ENCODE peak calls at places on chromosomes 11 and 22, in eight cellular contexts. V is A549, O is stomach, H is transverse colon, L is spleen, J is ovary, Z is esophagus muscularis mucosa, A is heart left ventricle. D is an unnamed sample.

GRCh38 chr11:45405916-45406670 is 120.0 kb upstream of the SYT13 start:
- DNase-seq in V (no peak), O (peak), H (no peak), L (no peak), J (no peak), Z (no peak), A (no peak), D (no peak)

GRCh38 chr11:22130462-22131053 is 62.3 kb upstream of the ANO5 start:
- DNase-seq in V (no peak), O (no peak), H (no peak), L (no peak), J (no peak), Z (no peak), A (no peak), D (no peak)

GRCh38 chr22:45742866-45743450 is 71.3 kb downstream of the ATXN10 start:
- DNase-seq in V (no peak), O (peak), H (no peak), L (no peak), J (no peak), Z (no peak), A (no peak), D (peak)

GRCh38 chr11:46391186-46391577 is 394 bp downstream of the CHRM4 start:
- DNase-seq in V (no peak), O (no peak), H (no peak), L (no peak), J (no peak), Z (no peak), A (no peak), D (no peak)

GRCh38 chr11:46380340-46381045 is 976 bp upstream of the MDK start:
- DNase-seq in V (no peak), O (peak), H (peak), L (peak), J (peak), Z (peak), A (peak), D (peak)

GRCh38 chr11:86374586-86374985 is at the start of gene CCDC81:
- DNase-seq in V (no peak), O (no peak), H (no peak), L (no peak), J (peak), Z (no peak), A (no peak), D (no peak)

GRCh38 chr22:31139866-31140716 is at the start of gene PLA2G3:
- DNase-seq in V (no peak), O (peak), H (no peak), L (no peak), J (no peak), Z (no peak), A (no peak), D (no peak)

GRCh38 chr11:40293655-40294342 is 1165.7 kb downstream of the LRRC4C start:
- DNase-seq in V (peak), O (peak), H (peak), L (no peak), J (peak), Z (no peak), A (peak), D (peak)

GRCh38 chr11:45803981-45804805 is 756 bp upstream of the SLC35C1 start:
- DNase-seq in V (peak), O (peak), H (peak), L (peak), J (peak), Z (no peak), A (peak), D (peak)

GRCh38 chr11:76269661-76270322 is 63.5 kb upstream of the WNT11 start:
- DNase-seq in V (no peak), O (no peak), H (no peak), L (no peak), J (no peak), Z (no peak), A (no peak), D (no peak)

GRCh38 chr11:72227316-72228228 is 3.0 kb downstream of the INPPL1 start:
- DNase-seq in V (no peak), O (peak), H (no peak), L (peak), J (peak), Z (no peak), A (no peak), D (no peak)

GRCh38 chr22:45896153-45896951 is 80.6 kb downstream of the WNT7B start:
- DNase-seq in V (no peak), O (no peak), H (no peak), L (no peak), J (no peak), Z (no peak), A (peak), D (peak)

GRCh38 chr11:71452354-71453020 is 516 bp upstream of the NADSYN1 start:
- DNase-seq in V (no peak), O (peak), H (peak), L (peak), J (peak), Z (no peak), A (peak), D (peak)

GRCh38 chr11:86931965-86932332 is 23.2 kb downstream of the FZD4 start:
- DNase-seq in V (peak), O (no peak), H (no peak), L (no peak), J (no peak), Z (no peak), A (no peak), D (no peak)

GRCh38 chr22:35230839-35231584 is 26.3 kb upstream of the HMGXB4 start:
- DNase-seq in V (no peak), O (no peak), H (peak), L (no peak), J (no peak), Z (no peak), A (no peak), D (no peak)

GRCh38 chr22:28102413-28102812 is 183.4 kb upstream of the PITPNB start:
- DNase-seq in V (no peak), O (no peak), H (no peak), L (no peak), J (no peak), Z (peak), A (no peak), D (no peak)

GRCh38 chr11:75986966-75987365 is 172.0 kb downstream of the UVRAG start:
- DNase-seq in V (no peak), O (no peak), H (no peak), L (no peak), J (no peak), Z (no peak), A (no peak), D (no peak)

GRCh38 chr11:74232316-74232950 is 61.3 kb downstream of the PPME1 start:
- DNase-seq in V (no peak), O (no peak), H (no peak), L (no peak), J (no peak), Z (no peak), A (no peak), D (no peak)

GRCh38 chr11:84249344-84250135 is 963.4 kb upstream of the CCDC90B start:
- DNase-seq in V (no peak), O (no peak), H (no peak), L (no peak), J (no peak), Z (no peak), A (no peak), D (no peak)

GRCh38 chr11:36774603-36775002 is 176.6 kb upstream of the RAG2 start:
- DNase-seq in V (no peak), O (no peak), H (no peak), L (no peak), J (no peak), Z (no peak), A (no peak), D (no peak)

GRCh38 chr11:925158-925495 is 543 bp upstream of the AP2A2 start:
- DNase-seq in V (no peak), O (no peak), H (peak), L (no peak), J (no peak), Z (no peak), A (peak), D (no peak)

GRCh38 chr11:923691-924405 is 1.8 kb upstream of the AP2A2 start:
- DNase-seq in V (no peak), O (no peak), H (no peak), L (no peak), J (no peak), Z (no peak), A (no peak), D (no peak)

GRCh38 chr11:924406-925157 is 1.1 kb upstream of the AP2A2 start:
- DNase-seq in V (no peak), O (no peak), H (no peak), L (no peak), J (peak), Z (no peak), A (no peak), D (no peak)

GRCh38 chr11:926341-926916 is 759 bp downstream of the AP2A2 start:
- DNase-seq in V (peak), O (no peak), H (peak), L (no peak), J (peak), Z (no peak), A (peak), D (no peak)

GRCh38 chr11:925496-926301 is at the start of gene AP2A2:
- DNase-seq in V (peak), O (peak), H (peak), L (peak), J (peak), Z (no peak), A (peak), D (peak)
- TF ChIP-seq POLR2A in V (peak), O (no peak), H (peak), L (peak), J (peak), Z (peak), A (peak), D (peak)

GRCh38 chr11:110249066-110249465 is 47.3 kb downstream of the RDX start:
- DNase-seq in V (no peak), O (no peak), H (no peak), L (no peak), J (no peak), Z (no peak), A (no peak), D (no peak)
- TF ChIP-seq CTCF in V (peak), O (no peak), H (no peak), L (no peak), J (no peak), Z (no peak), A (no peak), D (no peak)

GRCh38 chr11:9219115-9219514 is 46.0 kb downstream of the DENND5A start:
- DNase-seq in V (no peak), O (no peak), H (no peak), L (no peak), J (no peak), Z (no peak), A (no peak), D (no peak)
- H3K27ac ChIP-seq in V (peak), O (no peak), H (peak), L (no peak), J (no peak), Z (peak), A (peak), D (no peak)

DNA sequence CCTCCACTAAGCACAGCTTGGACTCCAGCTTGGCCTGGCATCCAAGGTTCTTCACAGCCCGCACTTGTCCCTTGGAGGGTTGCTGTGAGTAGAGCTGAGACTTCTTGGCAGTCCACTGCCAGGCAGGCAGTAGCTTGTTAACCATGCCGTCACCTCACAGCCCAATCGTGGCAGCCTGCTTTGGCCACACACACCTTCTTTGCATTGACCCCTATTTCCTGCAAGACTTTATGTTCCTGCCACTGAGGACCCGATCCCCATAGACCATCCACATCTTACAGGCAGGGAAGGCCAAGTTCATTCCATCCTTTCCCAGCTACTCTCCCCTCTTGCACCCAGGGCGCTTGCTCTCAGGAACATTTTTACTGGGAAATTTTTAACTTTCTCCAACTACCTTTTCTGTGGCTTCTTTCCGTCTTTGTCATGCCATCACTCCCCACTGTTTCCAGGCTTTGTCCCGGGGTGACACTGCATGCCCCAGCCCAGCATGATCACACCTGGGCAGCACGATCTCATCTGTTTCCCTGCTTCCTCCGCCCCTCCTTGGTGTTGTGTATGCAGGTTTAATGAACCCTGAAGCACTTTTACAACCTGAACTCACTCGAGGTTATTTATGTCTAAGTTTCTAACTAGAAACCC is 2.6 kb upstream of the PYGM start:
- DNase-seq in V (no peak), O (peak), H (no peak), L (peak), J (no peak), Z (no peak), A (no peak), D (peak)
- TF ChIP-seq POLR2A in V (no peak), O (no peak), H (no peak), L (no peak), J (no peak), Z (no peak), A (no peak), D (no peak)

GRCh38 chr22:29464581-29464980 is 15.4 kb upstream of the NEFH start:
- DNase-seq in V (no peak), O (no peak), H (no peak), L (no peak), J (no peak), Z (no peak), A (no peak), D (no peak)

GRCh38 chr22:29473001-29473400 is 7.0 kb upstream of the NEFH start:
- DNase-seq in V (no peak), O (no peak), H (no peak), L (no peak), J (no peak), Z (no peak), A (no peak), D (no peak)

GRCh38 chr22:29475550-29475949 is 4.5 kb upstream of the NEFH start:
- DNase-seq in V (no peak), O (no peak), H (no peak), L (peak), J (no peak), Z (no peak), A (no peak), D (no peak)

GRCh38 chr22:29469755-29470154 is 10.3 kb upstream of the NEFH start:
- DNase-seq in V (no peak), O (no peak), H (no peak), L (no peak), J (no peak), Z (no peak), A (no peak), D (no peak)

DNA sequence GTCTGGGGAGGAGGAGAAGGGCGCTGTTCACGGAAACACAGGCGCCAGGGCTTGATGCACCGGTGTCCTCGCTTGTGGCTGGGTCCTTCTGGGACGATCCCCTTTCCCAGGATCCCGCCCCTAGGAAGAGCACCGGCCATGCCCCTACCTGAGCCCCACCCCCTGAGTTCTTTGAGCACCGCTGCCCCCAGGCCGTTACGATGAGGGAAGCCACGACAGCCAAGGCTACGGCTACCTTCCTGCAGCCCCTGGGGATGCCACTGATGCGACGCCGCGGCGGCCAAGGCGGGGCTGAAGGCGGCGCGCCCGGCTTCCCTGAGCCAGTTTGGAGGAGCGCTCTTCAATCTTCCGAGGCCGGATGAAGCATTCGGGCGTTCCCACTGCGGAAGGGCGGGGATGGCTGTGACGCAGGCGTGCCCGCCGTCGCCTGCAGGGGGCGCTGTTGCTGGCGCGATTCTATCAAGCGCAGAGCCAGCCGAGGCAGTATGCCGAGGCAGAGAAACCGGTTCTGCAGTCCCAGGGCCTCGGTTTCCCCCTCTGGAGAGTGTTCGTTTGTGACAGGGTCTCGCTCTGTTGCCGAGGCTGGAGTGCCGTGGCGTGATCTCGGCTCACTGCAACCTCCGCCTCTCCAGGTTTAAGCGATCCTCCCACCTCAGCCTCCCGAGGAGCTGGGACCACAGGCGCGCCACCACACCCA is 9.7 kb upstream of the NEFH start:
- DNase-seq in V (peak), O (peak), H (peak), L (peak), J (peak), Z (no peak), A (peak), D (no peak)
- TF ChIP-seq CTCF in V (peak), O (peak), H (peak), L (peak), J (no peak), Z (peak), A (peak), D (peak)

GRCh38 chr22:50250555-50251471 is at the start of gene HDAC10:
- DNase-seq in V (no peak), O (peak), H (peak), L (peak), J (peak), Z (no peak), A (peak), D (peak)

GRCh38 chr22:50250249-50250554 is 863 bp downstream of the HDAC10 start:
- DNase-seq in V (no peak), O (no peak), H (no peak), L (no peak), J (no peak), Z (no peak), A (no peak), D (no peak)

GRCh38 chr22:50253046-50253580 is 2.0 kb upstream of the HDAC10 start:
- DNase-seq in V (no peak), O (no peak), H (no peak), L (no peak), J (peak), Z (no peak), A (no peak), D (no peak)

GRCh38 chr22:50252081-50253045 is 1.3 kb upstream of the HDAC10 start:
- DNase-seq in V (no peak), O (peak), H (peak), L (peak), J (peak), Z (no peak), A (peak), D (peak)

GRCh38 chr22:50251472-50252054 is 498 bp upstream of the HDAC10 start:
- DNase-seq in V (no peak), O (no peak), H (no peak), L (no peak), J (no peak), Z (no peak), A (no peak), D (no peak)
- H3K27ac ChIP-seq in V (peak), O (peak), H (peak), L (peak), J (peak), Z (peak), A (peak), D (no peak)